ENCODE peak calls at places on chromosomes 7 and 10, in eight cellular contexts. N is mammary epithelial cell; O is fibroblast of lung; A is OCI-LY7; Y is activated CD8-positive, alpha-beta T cell treated with anti-CD3 and anti-CD28 coated beads for 36 hours; D is astrocyte of the cerebellum; T is ovary; I is IMR-90. M is an unnamed sample.

GRCh38 chr7:18426564-18427226 is 68.9 kb upstream of the HDAC9 start:
- DNase-seq in N (peak), O (peak), A (no peak), Y (no peak), D (no peak), T (no peak), I (peak), M (peak)

GRCh38 chr7:73567701-73568685 is 10.4 kb downstream of the TBL2 start:
- DNase-seq in N (peak), O (no peak), A (no peak), Y (no peak), D (peak), T (no peak), I (no peak), M (no peak)

GRCh38 chr7:129948338-129948737 is 4.4 kb downstream of the UBE2H start:
- DNase-seq in N (no peak), O (no peak), A (no peak), Y (no peak), D (no peak), T (no peak), I (no peak), M (no peak)

GRCh38 chr7:1289681-1290261 is 57.1 kb downstream of the UNCX start:
- DNase-seq in N (no peak), O (peak), A (no peak), Y (no peak), D (no peak), T (no peak), I (no peak), M (no peak)

GRCh38 chr10:35447693-35448407 is 111.5 kb downstream of the CCNY start:
- DNase-seq in N (peak), O (peak), A (no peak), Y (peak), D (peak), T (no peak), I (peak), M (peak)

GRCh38 chr10:91340613-91341362 is 69.4 kb upstream of the HECTD2 start:
- DNase-seq in N (peak), O (peak), A (no peak), Y (no peak), D (peak), T (no peak), I (peak), M (peak)

GRCh38 chr7:84688671-84689070 is 494.1 kb upstream of the SEMA3A start:
- DNase-seq in N (peak), O (no peak), A (no peak), Y (no peak), D (no peak), T (no peak), I (peak), M (peak)

GRCh38 chr7:90817846-90818245 is 221.7 kb downstream of the CDK14 start:
- DNase-seq in N (no peak), O (no peak), A (no peak), Y (no peak), D (no peak), T (no peak), I (no peak), M (no peak)

GRCh38 chr7:29377718-29378117 is 183.1 kb downstream of the CHN2 start:
- DNase-seq in N (no peak), O (no peak), A (no peak), Y (no peak), D (no peak), T (no peak), I (no peak), M (no peak)

GRCh38 chr10:124384591-124385190 is 34.0 kb downstream of the OAT start:
- DNase-seq in N (no peak), O (no peak), A (no peak), Y (no peak), D (no peak), T (no peak), I (no peak), M (no peak)

GRCh38 chr10:100767428-100767779 is 22.0 kb downstream of the PAX2 start:
- DNase-seq in N (no peak), O (no peak), A (no peak), Y (no peak), D (no peak), T (no peak), I (no peak), M (no peak)
- TF ChIP-seq CTCF in N (no peak), O (no peak), A (no peak), Y (no peak), D (no peak), T (no peak), I (no peak), M (no peak)

GRCh38 chr10:30583778-30584415 is 45.7 kb downstream of the LYZL2 start:
- DNase-seq in N (peak), O (peak), A (peak), Y (peak), D (peak), T (peak), I (peak), M (peak)

GRCh38 chr10:30591249-30591670 is 38.3 kb downstream of the LYZL2 start:
- DNase-seq in N (peak), O (peak), A (peak), Y (peak), D (peak), T (peak), I (peak), M (no peak)

GRCh38 chr10:30586828-30587227 is 42.7 kb downstream of the LYZL2 start:
- DNase-seq in N (no peak), O (no peak), A (no peak), Y (no peak), D (no peak), T (no peak), I (no peak), M (no peak)

GRCh38 chr10:30589441-30589840 is 40.1 kb downstream of the LYZL2 start:
- DNase-seq in N (no peak), O (no peak), A (no peak), Y (no peak), D (no peak), T (no peak), I (no peak), M (no peak)

GRCh38 chr10:30587522-30588031 is 42.0 kb downstream of the LYZL2 start:
- DNase-seq in N (peak), O (no peak), A (peak), Y (no peak), D (no peak), T (no peak), I (no peak), M (no peak)
- TF ChIP-seq CTCF in N (no peak), O (no peak), A (peak), Y (no peak), D (no peak), T (no peak), I (no peak), M (no peak)

GRCh38 chr7:105137898-105138297 is 123.9 kb downstream of the KMT2E start:
- DNase-seq in N (no peak), O (no peak), A (no peak), Y (no peak), D (no peak), T (no peak), I (no peak), M (no peak)

GRCh38 chr7:105136221-105136620 is 122.2 kb downstream of the KMT2E start:
- DNase-seq in N (no peak), O (no peak), A (no peak), Y (no peak), D (no peak), T (no peak), I (no peak), M (no peak)

GRCh38 chr7:105139381-105139780 is 125.4 kb downstream of the KMT2E start:
- DNase-seq in N (no peak), O (no peak), A (no peak), Y (no peak), D (no peak), T (no peak), I (no peak), M (no peak)

DNA sequence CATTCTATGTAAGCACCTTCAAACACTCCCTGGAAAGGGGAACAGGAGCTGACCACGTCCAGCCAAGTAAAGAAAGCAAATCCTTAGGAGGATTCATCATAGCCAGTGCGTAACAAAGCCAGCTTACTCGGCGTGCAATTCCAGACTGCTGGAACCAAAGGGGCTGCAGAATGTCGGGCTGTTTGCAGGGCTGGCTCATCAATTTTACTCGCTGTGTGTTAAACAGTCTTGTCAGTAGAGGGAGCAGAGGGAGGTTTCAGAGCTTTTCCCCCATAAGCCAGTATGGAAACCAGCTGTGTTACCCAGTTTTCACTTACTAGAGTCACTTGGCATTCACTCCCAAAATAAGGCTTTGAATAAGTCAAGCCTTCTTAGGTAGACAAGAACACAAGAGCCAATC is 127.1 kb downstream of the KMT2E start:
- DNase-seq in N (no peak), O (peak), A (peak), Y (no peak), D (peak), T (no peak), I (peak), M (peak)
- TF ChIP-seq CTCF in N (peak), O (peak), A (peak), Y (no peak), D (peak), T (no peak), I (peak), M (peak)

GRCh38 chr7:48188776-48189520 is 17.7 kb downstream of the ABCA13 start:
- DNase-seq in N (peak), O (no peak), A (no peak), Y (no peak), D (peak), T (no peak), I (no peak), M (no peak)
- TF ChIP-seq CTCF in N (no peak), O (no peak), A (no peak), Y (no peak), D (peak), T (no peak), I (no peak), M (no peak)

GRCh38 chr7:140726304-140726703 is 29.8 kb downstream of the NDUFB2 start:
- DNase-seq in N (no peak), O (peak), A (peak), Y (no peak), D (peak), T (no peak), I (peak), M (no peak)
- TF ChIP-seq CTCF in N (peak), O (peak), A (peak), Y (peak), D (peak), T (no peak), I (peak), M (peak)

M was measured in AG09309.